ENCODE peak calls at places on chromosomes 12 and 14, in five cellular contexts. C, O, F, B and A are unnamed samples. For H3K4me1, the result is how much of the 10 kb centered on the place peaks cover.

GRCh38 chr12:55706840-55707671 is 648 bp downstream of the ITGA7 start:
- DNase-seq in F (no peak), B (no peak), O (no peak), C (no peak), A (no peak)

GRCh38 chr14:98984719-98985041 is 287.3 kb downstream of the BCL11B start:
- DNase-seq in C (peak), B (peak), O (no peak), F (no peak), A (peak)

GRCh38 chr12:113050808-113051207 is 5.7 kb upstream of the DTX1 start:
- DNase-seq in C (no peak), F (no peak), B (no peak), O (peak), A (no peak)

GRCh38 chr14:58167057-58167456 is 15.0 kb upstream of the ARMH4 start:
- DNase-seq in C (no peak), B (no peak), F (no peak), O (no peak), A (no peak)

GRCh38 chr12:78970041-78970440 is 105.5 kb downstream of the SYT1 start:
- DNase-seq in C (no peak), F (no peak), O (no peak), B (no peak), A (no peak)

GRCh38 chr12:52495385-52495784 is 2.3 kb upstream of the KRT6A start:
- DNase-seq in C (no peak), F (no peak), B (no peak), O (peak), A (peak)

GRCh38 chr14:75418779-75419768 is 8.7 kb upstream of the JDP2 start:
- DNase-seq in B (peak), O (peak), F (no peak), C (peak), A (peak)

GRCh38 chr14:92744198-92744597 is 4.2 kb downstream of the LGMN start:
- DNase-seq in O (no peak), F (no peak), C (no peak), B (no peak), A (no peak)

GRCh38 chr14:102774391-102775153 is 2.7 kb upstream of the TRAF3 start:
- DNase-seq in F (peak), C (peak), B (peak), O (peak), A (peak)

GRCh38 chr12:106585862-106586534 is 3.2 kb downstream of the RFX4 start:
- DNase-seq in B (no peak), F (no peak), O (no peak), C (no peak), A (no peak)

GRCh38 chr14:91899213-91899612 is 31.9 kb upstream of the TC2N start:
- DNase-seq in C (no peak), F (no peak), O (peak), B (peak), A (peak)

GRCh38 chr12:127987199-127987901 is 279.6 kb upstream of the TMEM132C start:
- DNase-seq in B (no peak), C (no peak), O (no peak), F (peak), A (no peak)

GRCh38 chr12:7555752-7556151 is 52.2 kb upstream of the CD163 start:
- DNase-seq in B (no peak), O (no peak), F (no peak), C (no peak), A (no peak)

GRCh38 chr12:60194682-60195081 is 598.9 kb downstream of the SLC16A7 start:
- DNase-seq in C (no peak), O (no peak), B (no peak), F (no peak), A (no peak)

GRCh38 chr12:131458931-131459575 is 251.8 kb upstream of the SFSWAP start:
- DNase-seq in B (peak), F (no peak), C (no peak), O (no peak), A (no peak)

GRCh38 chr14:65250162-65250495 is 147.8 kb upstream of the MAX start:
- DNase-seq in F (no peak), O (no peak), B (peak), C (no peak), A (no peak)

GRCh38 chr12:67625004-67625403 is 23.5 kb upstream of the DYRK2 start:
- DNase-seq in O (no peak), C (no peak), F (no peak), B (no peak), A (peak)

GRCh38 chr14:94572637-94573303 is 8.5 kb upstream of the SERPINA5 start:
- DNase-seq in F (no peak), C (no peak), O (no peak), B (no peak), A (no peak)

GRCh38 chr14:97917169-97917568 is 1120.0 kb downstream of the VRK1 start:
- DNase-seq in F (no peak), O (no peak), C (no peak), B (no peak), A (no peak)

GRCh38 chr12:28807535-28807934 is 341.5 kb upstream of the FAR2 start:
- DNase-seq in B (no peak), C (no peak), F (no peak), O (no peak), A (no peak)

GRCh38 chr12:46572644-46573630 is 200.4 kb upstream of the SLC38A2 start:
- DNase-seq in O (no peak), C (no peak), B (no peak), F (no peak), A (no peak)

GRCh38 chr12:64946132-64946829 is 121.8 kb downstream of the TBC1D30 start:
- DNase-seq in O (no peak), B (peak), F (peak), C (peak), A (peak)

GRCh38 chr14:68619805-68620574 is 172.9 kb downstream of the ZFP36L1 start:
- DNase-seq in C (no peak), F (peak), O (no peak), B (no peak), A (no peak)

GRCh38 chr12:111766608-111767361 is at the start of gene ALDH2:
- DNase-seq in B (peak), O (peak), C (peak), F (peak), A (peak)

GRCh38 chr12:124829008-124829707 is 34.5 kb downstream of the SCARB1 start:
- DNase-seq in O (no peak), B (no peak), C (no peak), F (peak), A (peak)

GRCh38 chr12:89376844-89377243 is 24.5 kb upstream of the DUSP6 start:
- DNase-seq in O (no peak), B (no peak), F (no peak), C (no peak), A (no peak)

GRCh38 chr14:104047761-104048160 is 37.7 kb upstream of the ASPG start:
- DNase-seq in B (no peak), O (no peak), C (no peak), F (no peak), A (no peak)

GRCh38 chr14:93045211-93045674 is 70.5 kb downstream of the ITPK1 start:
- DNase-seq in C (no peak), B (no peak), F (no peak), O (no peak), A (peak)

GRCh38 chr14:79082883-79083282 is 912.7 kb downstream of the NRXN3 start:
- DNase-seq in B (no peak), F (no peak), C (no peak), O (no peak), A (no peak)
- H3K4me1 ChIP-seq in B (under half), F (under half), C (under half), O (under half), A (under half)

GRCh38 chr12:57090456-57090855 is 1.5 kb downstream of the NAB2 start:
- DNase-seq in O (no peak), B (no peak), C (no peak), F (no peak), A (no peak)
- H3K4me3 ChIP-seq in O (no peak), B (peak), C (no peak), F (peak), A (no peak)

GRCh38 chr12:129790331-129790730 is 113.5 kb downstream of the TMEM132D start:
- DNase-seq in F (no peak), C (no peak), B (no peak), O (no peak), A (no peak)
- H3K4me1 ChIP-seq in F (under half), C (under half), B (under half), O (under half), A (under half)

DNA sequence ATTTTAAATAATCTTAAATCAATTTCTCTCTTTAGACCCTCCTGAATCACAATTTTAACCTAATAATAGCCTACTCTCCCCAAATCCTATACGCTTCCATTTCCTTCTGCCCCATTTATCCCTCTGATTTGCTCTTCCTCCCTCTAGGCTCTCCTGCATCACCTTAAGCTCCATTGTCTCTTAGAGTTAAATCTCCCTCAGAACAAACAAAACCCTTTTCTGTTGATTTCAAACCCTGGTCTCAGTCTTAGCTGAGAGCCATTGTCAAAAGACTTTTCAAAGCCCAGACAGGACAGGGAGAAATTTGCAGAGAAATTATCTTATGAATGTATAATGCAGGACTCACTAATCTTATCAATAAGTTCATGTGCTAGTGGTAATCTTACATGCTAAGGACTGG is 106.1 kb downstream of the C12orf75 start:
- DNase-seq in C (no peak), O (no peak), B (no peak), F (no peak), A (no peak)
- H3K4me3 ChIP-seq in C (no peak), O (no peak), B (no peak), F (no peak), A (no peak)

GRCh38 chr12:27592548-27592947 is 68.5 kb downstream of the PPFIBP1 start:
- DNase-seq in O (no peak), C (no peak), F (peak), B (peak), A (no peak)
- H3K4me1 ChIP-seq in O (under half), C (under half), F (under half), B (under half), A (under half)